ENCODE peak calls at places on chromosomes 12 and 14, in eight cellular contexts. D is lower leg skin, A is IMR-90, O is AG04450, B is OCI-LY7, S is foreskin fibroblast, Z is brain microvascular endothelial cell, E is AG09309. I is an unnamed sample.

GRCh38 chr14:33375781-33376180 is 437.1 kb downstream of the NPAS3 start:
- DNase-seq in Z (peak), S (no peak), E (peak), A (no peak), O (no peak), D (no peak), B (no peak), I (peak)

GRCh38 chr12:114636723-114637480 is 47.1 kb downstream of the TBX3 start:
- DNase-seq in D (peak), B (no peak), S (peak), O (no peak), A (peak), Z (no peak), E (no peak), I (peak)

GRCh38 chr12:130104596-130105253 is 57.5 kb upstream of the FZD10 start:
- DNase-seq in D (no peak), B (no peak), S (no peak), A (no peak), O (no peak), Z (no peak), E (no peak), I (no peak)

GRCh38 chr12:24244801-24245200 is 295.3 kb upstream of the SOX5 start:
- DNase-seq in B (no peak), S (no peak), O (no peak), D (no peak), E (no peak), Z (no peak), A (no peak), I (no peak)

GRCh38 chr12:58888131-58888783 is 32.0 kb downstream of the LRIG3 start:
- DNase-seq in B (no peak), D (peak), S (peak), Z (peak), E (peak), O (peak), A (peak), I (peak)

GRCh38 chr12:54337854-54338650 is 13.1 kb downstream of the COPZ1 start:
- DNase-seq in D (no peak), A (peak), S (no peak), E (no peak), O (no peak), Z (no peak), B (no peak), I (no peak)

GRCh38 chr12:4564819-4565218 is 2.8 kb downstream of the DYRK4 start:
- DNase-seq in S (no peak), A (no peak), B (peak), D (no peak), E (no peak), O (no peak), Z (no peak), I (no peak)

GRCh38 chr12:3256103-3256551 is 178.9 kb downstream of the TSPAN9 start:
- DNase-seq in S (no peak), O (no peak), D (no peak), A (no peak), B (no peak), Z (no peak), E (no peak), I (no peak)

GRCh38 chr12:107457536-107457935 is 228.1 kb upstream of the PWP1 start:
- DNase-seq in E (no peak), A (no peak), B (no peak), Z (no peak), D (no peak), S (no peak), O (no peak), I (no peak)

GRCh38 chr12:44709166-44709565 is 166.9 kb downstream of the NELL2 start:
- DNase-seq in B (no peak), D (no peak), A (no peak), Z (no peak), S (no peak), O (no peak), E (no peak), I (no peak)

GRCh38 chr14:71629765-71630502 is 302.3 kb upstream of the RGS6 start:
- DNase-seq in S (peak), D (no peak), Z (peak), A (peak), B (no peak), E (no peak), O (no peak), I (no peak)

GRCh38 chr12:57734586-57734985 is 4.0 kb downstream of the AGAP2 start:
- DNase-seq in E (no peak), O (no peak), B (no peak), A (no peak), D (no peak), Z (no peak), S (no peak), I (no peak)

GRCh38 chr12:106673151-106673550 is 90.3 kb downstream of the RFX4 start:
- DNase-seq in D (no peak), B (no peak), A (no peak), E (no peak), Z (no peak), S (no peak), O (no peak), I (no peak)

GRCh38 chr14:65704850-65705249 is 292.3 kb downstream of the FUT8 start:
- DNase-seq in B (no peak), E (no peak), D (no peak), S (no peak), O (no peak), A (no peak), Z (peak), I (peak)

GRCh38 chr12:17235996-17236395 is 630.0 kb upstream of the LMO3 start:
- DNase-seq in Z (no peak), S (no peak), O (no peak), A (no peak), D (no peak), E (no peak), B (no peak), I (no peak)

GRCh38 chr12:43444940-43445564 is 107.0 kb downstream of the ADAMTS20 start:
- DNase-seq in S (peak), A (peak), B (peak), D (peak), E (peak), Z (peak), O (peak), I (peak)

GRCh38 chr12:121132601-121133481 is at the start of gene P2RX7:
- DNase-seq in E (peak), A (peak), Z (peak), B (peak), S (peak), O (no peak), D (peak), I (peak)

GRCh38 chr12:104877107-104877705 is 80.9 kb downstream of the SLC41A2 start:
- DNase-seq in S (peak), O (no peak), A (peak), Z (peak), E (peak), B (peak), D (peak), I (peak)

DNA sequence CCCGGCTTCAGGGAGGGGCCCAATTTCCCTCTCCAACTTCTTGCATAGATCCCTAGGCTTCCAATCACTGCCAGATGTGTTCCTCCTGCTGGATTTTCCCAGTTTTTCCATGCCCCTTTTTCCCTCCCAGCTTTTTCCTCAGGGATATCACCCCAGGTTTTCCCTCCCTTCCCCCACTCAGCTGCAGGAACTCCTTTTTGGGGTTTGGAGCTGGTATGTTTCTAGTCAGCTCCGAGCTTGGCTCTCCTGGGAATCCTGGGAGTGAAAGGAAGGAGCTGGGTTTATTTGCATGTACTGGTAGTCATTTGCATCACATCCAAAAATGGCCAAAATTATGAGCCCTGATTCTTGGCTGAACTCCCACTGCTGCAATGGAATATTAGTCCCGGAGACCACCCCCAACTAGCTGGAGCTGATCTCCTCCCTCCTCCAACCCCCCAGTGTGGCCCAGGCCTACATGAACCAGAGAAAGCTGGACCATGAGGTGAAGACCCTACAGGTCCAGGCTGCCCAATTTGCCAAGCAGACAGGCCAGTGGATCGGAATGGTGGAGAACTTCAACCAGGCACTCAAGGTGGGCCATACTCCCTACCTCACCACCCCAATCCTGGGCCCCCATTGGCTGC is 1.4 kb upstream of the RDH5 start:
- DNase-seq in S (peak), D (no peak), A (no peak), B (no peak), Z (no peak), E (no peak), O (no peak), I (peak)
- H3K4me3 ChIP-seq in S (no peak), D (no peak), A (no peak), B (no peak), Z (no peak), E (no peak), O (no peak), I (no peak)

GRCh38 chr12:56221757-56222530 is at the start of gene RNF41:
- DNase-seq in A (peak), Z (peak), O (peak), S (peak), D (peak), B (peak), E (peak), I (peak)

GRCh38 chr12:56222531-56222895 is 791 bp upstream of the RNF41 start:
- DNase-seq in S (no peak), B (no peak), E (no peak), O (no peak), D (no peak), Z (no peak), A (no peak), I (no peak)

GRCh38 chr12:56219840-56220239 is 1.9 kb downstream of the RNF41 start:
- DNase-seq in B (no peak), A (no peak), E (no peak), S (no peak), O (no peak), Z (no peak), D (no peak), I (no peak)

GRCh38 chr12:56221233-56221756 is 427 bp downstream of the RNF41 start:
- DNase-seq in Z (peak), D (no peak), O (peak), B (no peak), A (peak), S (peak), E (peak), I (peak)

GRCh38 chr12:56220611-56221232 is 1.0 kb downstream of the RNF41 start:
- DNase-seq in A (peak), O (no peak), B (peak), E (peak), S (peak), Z (no peak), D (no peak), I (peak)
- TF ChIP-seq CTCF in A (no peak), O (no peak), B (no peak), E (no peak), S (no peak), Z (no peak), D (no peak), I (no peak)

GRCh38 chr12:85558684-85559083 is 277.5 kb downstream of the RASSF9 start:
- DNase-seq in Z (no peak), A (no peak), E (no peak), O (no peak), B (no peak), S (no peak), D (no peak), I (no peak)

GRCh38 chr12:85564786-85565185 is 271.4 kb downstream of the RASSF9 start:
- DNase-seq in A (no peak), B (no peak), O (no peak), E (no peak), Z (no peak), D (no peak), S (no peak), I (no peak)

GRCh38 chr12:85559127-85559526 is 277.1 kb downstream of the RASSF9 start:
- DNase-seq in O (no peak), B (no peak), Z (no peak), D (no peak), E (no peak), S (no peak), A (no peak), I (no peak)

GRCh38 chr12:85559534-85559933 is 276.7 kb downstream of the RASSF9 start:
- DNase-seq in E (no peak), D (no peak), B (no peak), S (peak), Z (no peak), O (no peak), A (no peak), I (peak)

DNA sequence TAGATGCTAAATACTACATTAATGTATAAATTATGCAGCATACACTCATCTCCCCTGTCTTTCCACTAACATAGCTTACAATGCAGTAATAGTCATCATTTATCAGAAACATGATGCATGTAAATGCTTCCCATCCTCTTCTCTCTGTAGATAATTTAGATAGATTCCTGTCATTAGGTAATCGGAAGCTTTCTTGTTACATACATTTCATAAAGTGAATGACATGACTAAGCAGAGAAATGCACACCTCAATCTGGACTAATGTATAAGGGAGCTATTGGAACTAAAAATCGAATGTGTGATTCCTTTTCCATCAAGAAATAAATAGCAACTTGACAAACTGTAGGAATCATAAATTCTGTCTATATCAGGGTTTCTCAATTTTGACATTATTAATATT is 273.4 kb downstream of the RASSF9 start:
- DNase-seq in S (no peak), Z (no peak), B (no peak), D (no peak), E (no peak), O (no peak), A (no peak), I (no peak)
- H3K4me3 ChIP-seq in S (no peak), Z (no peak), B (no peak), D (no peak), E (no peak), O (no peak), A (no peak), I (no peak)

GRCh38 chr12:52049286-52049685 is 2.0 kb upstream of the NR4A1 start:
- DNase-seq in O (no peak), S (no peak), E (no peak), D (no peak), Z (no peak), A (no peak), B (no peak), I (no peak)

GRCh38 chr12:52050771-52051541 is at the start of gene NR4A1:
- DNase-seq in E (peak), D (peak), B (peak), O (peak), S (peak), Z (peak), A (peak), I (peak)

GRCh38 chr12:52052471-52053186 is 1.4 kb downstream of the NR4A1 start:
- DNase-seq in O (no peak), S (no peak), B (peak), Z (no peak), D (no peak), A (peak), E (no peak), I (no peak)

GRCh38 chr12:52049688-52050087 is 1.6 kb upstream of the NR4A1 start:
- DNase-seq in D (no peak), E (no peak), S (no peak), B (no peak), O (no peak), Z (no peak), A (no peak), I (no peak)

DNA sequence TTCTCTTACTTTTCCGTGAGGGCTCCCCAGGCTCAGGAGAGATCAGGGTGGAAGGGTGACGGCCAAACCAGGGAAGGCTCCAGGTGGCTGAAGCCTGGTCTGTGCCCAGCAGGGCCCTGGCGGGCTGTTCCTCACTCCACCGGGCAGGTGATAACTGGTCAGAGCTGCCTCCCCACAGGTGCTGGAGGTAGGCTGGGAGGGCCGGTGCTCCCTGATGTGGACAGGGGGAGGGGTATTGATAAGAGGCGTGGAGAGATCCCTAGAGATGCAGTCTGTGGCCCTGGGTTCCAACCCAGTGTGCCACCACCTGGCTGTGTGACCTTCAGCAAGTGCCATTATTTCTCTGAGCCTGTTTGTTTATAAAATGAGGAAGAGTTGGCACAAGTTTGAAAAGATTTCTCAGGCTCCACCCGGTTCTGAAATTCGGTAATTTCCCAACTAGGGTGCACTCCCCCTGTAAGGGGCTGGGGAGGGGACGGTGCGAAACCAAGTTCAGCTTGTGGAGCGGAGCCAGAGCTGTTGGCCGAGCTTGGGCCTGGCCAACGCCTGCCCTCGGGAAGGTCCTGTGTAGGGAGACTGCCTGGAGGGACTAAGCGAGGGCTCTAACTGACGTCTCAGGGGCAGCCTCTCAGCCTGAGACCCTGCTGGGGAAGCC is 999 bp upstream of the NR4A1 start:
- DNase-seq in S (no peak), O (no peak), Z (no peak), D (no peak), A (peak), E (no peak), B (peak), I (peak)
- TF ChIP-seq CTCF in S (no peak), O (no peak), Z (no peak), D (no peak), A (no peak), E (no peak), B (no peak), I (no peak)

GRCh38 chr12:50506753-50507473 is 2.1 kb downstream of the DIP2B start:
- DNase-seq in B (no peak), D (no peak), O (no peak), E (no peak), A (no peak), Z (no peak), S (no peak), I (no peak)
- H3K4me3 ChIP-seq in B (peak), D (no peak), O (peak), E (no peak), A (no peak), Z (no peak), S (peak), I (no peak)

GRCh38 chr14:68458840-68459469 is 333.9 kb downstream of the ZFP36L1 start:
- DNase-seq in A (peak), E (peak), Z (peak), O (no peak), B (no peak), D (no peak), S (peak), I (peak)
- TF ChIP-seq CTCF in A (no peak), E (no peak), Z (no peak), O (no peak), B (no peak), D (no peak), S (no peak), I (no peak)

I was measured in cardiac fibroblast.